ENCODE peak calls at places on chromosome 13, in five cellular contexts. One of them, this sample, is unnamed.

GRCh38 chr13:68056816-68057710 is 826.9 kb upstream of the PCDH9 start:
- DNase-seq in left cardiac atrium: peak; percentile 53
- DNase-seq in amygdala: no peak
- DNase-seq in colonic mucosa: peak; percentile 27
- DNase-seq in activated naive CD4-positive, alpha-beta T cell treated with anti-CD3 and anti-CD28 coated beads, Interleukin-2, amount 10 ng/mL, durations not matched to agents 7 days and 5 days: no peak
- DNase-seq in this sample: no peak

GRCh38 chr13:54890976-54891375 is 1862.4 kb downstream of the OLFM4 start:
- DNase-seq in left cardiac atrium: no peak
- DNase-seq in amygdala: no peak
- DNase-seq in colonic mucosa: no peak
- DNase-seq in activated naive CD4-positive, alpha-beta T cell treated with anti-CD3 and anti-CD28 coated beads, Interleukin-2, amount 10 ng/mL, durations not matched to agents 7 days and 5 days: no peak
- DNase-seq in this sample: no peak

GRCh38 chr13:100550433-100550832 is 38.2 kb downstream of the GGACT start:
- DNase-seq in left cardiac atrium: no peak
- DNase-seq in amygdala: no peak
- DNase-seq in colonic mucosa: peak; percentile 30
- DNase-seq in activated naive CD4-positive, alpha-beta T cell treated with anti-CD3 and anti-CD28 coated beads, Interleukin-2, amount 10 ng/mL, durations not matched to agents 7 days and 5 days: no peak
- DNase-seq in this sample: peak; percentile 21

GRCh38 chr13:41707192-41707858 is 250.0 kb downstream of the RGCC start:
- DNase-seq in left cardiac atrium: no peak
- DNase-seq in amygdala: no peak
- DNase-seq in colonic mucosa: no peak
- DNase-seq in activated naive CD4-positive, alpha-beta T cell treated with anti-CD3 and anti-CD28 coated beads, Interleukin-2, amount 10 ng/mL, durations not matched to agents 7 days and 5 days: no peak
- DNase-seq in this sample: no peak

GRCh38 chr13:21676611-21677021 is 5.7 kb downstream of the FGF9 start:
- DNase-seq in left cardiac atrium: no peak
- DNase-seq in amygdala: no peak
- DNase-seq in colonic mucosa: peak; percentile 59
- DNase-seq in activated naive CD4-positive, alpha-beta T cell treated with anti-CD3 and anti-CD28 coated beads, Interleukin-2, amount 10 ng/mL, durations not matched to agents 7 days and 5 days: peak; percentile 33
- DNase-seq in this sample: no peak

GRCh38 chr13:80054806-80055205 is 286.1 kb downstream of the SPRY2 start:
- DNase-seq in left cardiac atrium: no peak
- DNase-seq in amygdala: no peak
- DNase-seq in colonic mucosa: no peak
- DNase-seq in activated naive CD4-positive, alpha-beta T cell treated with anti-CD3 and anti-CD28 coated beads, Interleukin-2, amount 10 ng/mL, durations not matched to agents 7 days and 5 days: no peak
- DNase-seq in this sample: no peak

GRCh38 chr13:46639033-46639981 is 86.3 kb downstream of the LRCH1 start:
- DNase-seq in left cardiac atrium: no peak
- DNase-seq in amygdala: no peak
- DNase-seq in colonic mucosa: no peak
- DNase-seq in activated naive CD4-positive, alpha-beta T cell treated with anti-CD3 and anti-CD28 coated beads, Interleukin-2, amount 10 ng/mL, durations not matched to agents 7 days and 5 days: no peak
- DNase-seq in this sample: no peak

GRCh38 chr13:44523176-44524017 is 52.7 kb downstream of the TSC22D1 start:
- DNase-seq in left cardiac atrium: no peak
- DNase-seq in amygdala: no peak
- DNase-seq in colonic mucosa: no peak
- DNase-seq in activated naive CD4-positive, alpha-beta T cell treated with anti-CD3 and anti-CD28 coated beads, Interleukin-2, amount 10 ng/mL, durations not matched to agents 7 days and 5 days: no peak
- DNase-seq in this sample: no peak

GRCh38 chr13:62502606-62503005 is 1087.0 kb upstream of the PCDH20 start:
- DNase-seq in left cardiac atrium: no peak
- DNase-seq in amygdala: no peak
- DNase-seq in colonic mucosa: no peak
- DNase-seq in activated naive CD4-positive, alpha-beta T cell treated with anti-CD3 and anti-CD28 coated beads, Interleukin-2, amount 10 ng/mL, durations not matched to agents 7 days and 5 days: no peak
- DNase-seq in this sample: no peak

GRCh38 chr13:57191667-57192066 is 24.7 kb downstream of the PRR20E start:
- DNase-seq in left cardiac atrium: no peak
- DNase-seq in amygdala: no peak
- DNase-seq in colonic mucosa: no peak
- DNase-seq in activated naive CD4-positive, alpha-beta T cell treated with anti-CD3 and anti-CD28 coated beads, Interleukin-2, amount 10 ng/mL, durations not matched to agents 7 days and 5 days: no peak
- DNase-seq in this sample: no peak

GRCh38 chr13:101473458-101473857 is 21.0 kb downstream of the ITGBL1 start:
- DNase-seq in left cardiac atrium: peak; percentile 39
- DNase-seq in amygdala: no peak
- DNase-seq in colonic mucosa: no peak
- DNase-seq in activated naive CD4-positive, alpha-beta T cell treated with anti-CD3 and anti-CD28 coated beads, Interleukin-2, amount 10 ng/mL, durations not matched to agents 7 days and 5 days: no peak
- DNase-seq in this sample: peak; percentile 5

GRCh38 chr13:78609464-78610205 is 6.3 kb upstream of the POU4F1 start:
- DNase-seq in left cardiac atrium: no peak
- DNase-seq in amygdala: no peak
- DNase-seq in colonic mucosa: no peak
- DNase-seq in activated naive CD4-positive, alpha-beta T cell treated with anti-CD3 and anti-CD28 coated beads, Interleukin-2, amount 10 ng/mL, durations not matched to agents 7 days and 5 days: peak; percentile 25
- DNase-seq in this sample: no peak

GRCh38 chr13:113859311-113860050 is 4.4 kb downstream of the GAS6 start:
- DNase-seq in left cardiac atrium: no peak
- DNase-seq in amygdala: no peak
- DNase-seq in colonic mucosa: no peak
- DNase-seq in activated naive CD4-positive, alpha-beta T cell treated with anti-CD3 and anti-CD28 coated beads, Interleukin-2, amount 10 ng/mL, durations not matched to agents 7 days and 5 days: no peak
- DNase-seq in this sample: no peak

This sample was measured in C1 segment of cervical spinal cord.